ENCODE peak calls at places on chromosomes 3 and 15, in four cellular contexts. One of them, this sample, is unnamed.

GRCh38 chr15:28114721-28115622 is 15.9 kb upstream of the OCA2 start:
- DNase-seq in K562: no peak
- DNase-seq in HL-60: no peak
- DNase-seq in GM12878: no peak
- DNase-seq in this sample: no peak

GRCh38 chr15:75695634-75696302 is 16.9 kb downstream of the CSPG4 start:
- DNase-seq in K562: no peak
- DNase-seq in HL-60: no peak
- DNase-seq in GM12878: no peak
- DNase-seq in this sample: no peak

GRCh38 chr3:186582541-186582940 is 12.0 kb downstream of the DNAJB11 start:
- DNase-seq in K562: no peak
- DNase-seq in HL-60: no peak
- DNase-seq in GM12878: no peak
- DNase-seq in this sample: no peak

GRCh38 chr3:25585361-25586166 is 79.1 kb downstream of the TOP2B start:
- DNase-seq in K562: no peak
- DNase-seq in HL-60: no peak
- DNase-seq in GM12878: no peak
- DNase-seq in this sample: no peak

GRCh38 chr3:32842531-32842931 is 24.7 kb downstream of the TRIM71 start:
- DNase-seq in K562: no peak
- DNase-seq in HL-60: peak; percentile 24
- DNase-seq in GM12878: peak; percentile 17
- DNase-seq in this sample: no peak

GRCh38 chr3:16122661-16123060 is 51.8 kb upstream of the GALNT15 start:
- DNase-seq in K562: no peak
- DNase-seq in HL-60: no peak
- DNase-seq in GM12878: no peak
- DNase-seq in this sample: no peak

GRCh38 chr15:67564590-67565345 is 22.3 kb downstream of the MAP2K5 start:
- DNase-seq in K562: no peak
- DNase-seq in HL-60: peak; percentile 44
- DNase-seq in GM12878: peak; percentile 80
- DNase-seq in this sample: peak; percentile 25

GRCh38 chr3:161221881-161222600 is 930 bp downstream of the NMD3 start:
- DNase-seq in K562: peak; percentile 18
- DNase-seq in HL-60: peak; percentile 30
- DNase-seq in GM12878: no peak
- DNase-seq in this sample: no peak

GRCh38 chr3:149449799-149450198 is 24.7 kb upstream of the TM4SF4 start:
- DNase-seq in K562: no peak
- DNase-seq in HL-60: no peak
- DNase-seq in GM12878: no peak
- DNase-seq in this sample: no peak

GRCh38 chr3:43998841-43999805 is 242.6 kb upstream of the TOPAZ1 start:
- DNase-seq in K562: no peak
- DNase-seq in HL-60: no peak
- DNase-seq in GM12878: no peak
- DNase-seq in this sample: peak; percentile 42

DNA sequence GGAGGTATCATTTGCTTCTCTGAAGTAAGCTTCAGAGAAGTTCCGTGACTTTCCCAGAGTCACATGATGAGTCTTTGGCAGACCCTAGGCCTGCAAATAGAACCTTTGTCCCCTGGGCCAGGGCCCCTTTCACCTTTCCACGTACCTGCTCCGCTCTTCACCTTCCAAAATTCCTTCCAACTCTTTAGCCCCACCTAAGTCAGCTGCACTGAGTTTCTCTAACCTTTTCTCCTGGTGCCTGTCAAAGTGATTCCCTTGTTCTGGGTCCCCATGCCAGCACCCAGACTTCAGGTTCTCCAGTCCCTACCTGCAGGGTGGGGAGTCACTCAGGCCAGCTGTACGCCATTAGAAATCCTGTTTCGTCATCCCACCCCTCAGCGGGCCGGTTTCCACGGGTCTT is 12.8 kb downstream of the LYZL4 start:
- DNase-seq in K562: no peak
- DNase-seq in HL-60: no peak
- DNase-seq in GM12878: no peak
- DNase-seq in this sample: no peak
- TF ChIP-seq SPI1 in K562: no peak
- TF ChIP-seq SPI1 in HL-60: no peak
- TF ChIP-seq SPI1 in GM12878: no peak
- TF ChIP-seq SPI1 in this sample: no peak

DNA sequence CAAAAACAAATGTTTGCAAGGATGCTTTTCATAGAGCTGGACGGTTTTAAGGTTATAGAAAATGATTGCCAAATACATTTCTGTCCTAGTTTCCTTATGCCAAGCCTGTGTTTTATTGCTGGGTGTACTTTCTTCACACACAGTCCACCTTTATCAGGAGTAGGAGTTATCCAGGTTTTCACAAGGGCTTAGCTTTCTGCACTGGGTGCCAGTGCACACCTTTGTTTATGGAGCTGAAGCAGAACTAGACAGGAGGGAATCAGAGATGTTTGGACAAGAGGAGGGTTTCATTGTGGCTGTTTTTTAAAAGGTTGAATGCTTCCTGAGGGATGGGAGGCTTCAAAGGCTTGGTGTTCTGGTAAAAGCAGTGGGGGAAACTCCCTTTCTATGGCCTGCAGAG is 29.5 kb upstream of the FAM3D start:
- DNase-seq in K562: no peak
- DNase-seq in HL-60: no peak
- DNase-seq in GM12878: no peak
- DNase-seq in this sample: no peak
- TF ChIP-seq SPI1 in K562: no peak
- TF ChIP-seq SPI1 in HL-60: no peak
- TF ChIP-seq SPI1 in GM12878: no peak
- TF ChIP-seq SPI1 in this sample: no peak

GRCh38 chr3:3443482-3443881 is 264.0 kb upstream of the CRBN start:
- DNase-seq in K562: no peak
- DNase-seq in HL-60: no peak
- DNase-seq in GM12878: no peak
- DNase-seq in this sample: no peak

GRCh38 chr3:3447671-3448070 is 268.2 kb upstream of the CRBN start:
- DNase-seq in K562: no peak
- DNase-seq in HL-60: no peak
- DNase-seq in GM12878: no peak
- DNase-seq in this sample: no peak

DNA sequence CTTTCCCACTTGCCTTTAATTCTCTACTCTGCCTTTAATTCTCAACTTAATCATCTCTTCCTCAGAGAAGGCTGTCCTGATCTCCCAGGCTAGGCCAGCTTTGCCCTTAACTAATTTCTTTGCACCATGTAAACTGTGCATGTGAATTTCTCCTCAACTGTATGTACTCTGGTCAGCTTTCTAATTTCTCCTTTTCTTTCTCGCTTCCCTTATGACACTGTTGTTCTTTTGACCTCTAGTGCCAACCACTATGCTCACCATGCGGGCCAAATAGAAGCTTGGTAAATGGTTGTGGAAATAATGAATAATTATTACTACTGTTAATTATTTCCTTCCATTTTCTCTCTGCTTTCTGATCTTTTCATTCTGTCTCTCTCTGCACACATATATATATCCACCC is 269.0 kb upstream of the CRBN start:
- DNase-seq in K562: no peak
- DNase-seq in HL-60: no peak
- DNase-seq in GM12878: no peak
- DNase-seq in this sample: no peak
- TF ChIP-seq SPI1 in K562: no peak
- TF ChIP-seq SPI1 in HL-60: no peak
- TF ChIP-seq SPI1 in GM12878: no peak
- TF ChIP-seq SPI1 in this sample: no peak

GRCh38 chr3:62587169-62587568 is 213.8 kb upstream of the FEZF2 start:
- DNase-seq in K562: no peak
- DNase-seq in HL-60: no peak
- DNase-seq in GM12878: no peak
- DNase-seq in this sample: no peak

GRCh38 chr3:62587579-62588031 is 214.3 kb upstream of the FEZF2 start:
- DNase-seq in K562: no peak
- DNase-seq in HL-60: no peak
- DNase-seq in GM12878: no peak
- DNase-seq in this sample: no peak

GRCh38 chr3:62585861-62586260 is 212.5 kb upstream of the FEZF2 start:
- DNase-seq in K562: no peak
- DNase-seq in HL-60: no peak
- DNase-seq in GM12878: no peak
- DNase-seq in this sample: no peak

GRCh38 chr3:62584636-62585035 is 211.3 kb upstream of the FEZF2 start:
- DNase-seq in K562: no peak
- DNase-seq in HL-60: no peak
- DNase-seq in GM12878: no peak
- DNase-seq in this sample: no peak

DNA sequence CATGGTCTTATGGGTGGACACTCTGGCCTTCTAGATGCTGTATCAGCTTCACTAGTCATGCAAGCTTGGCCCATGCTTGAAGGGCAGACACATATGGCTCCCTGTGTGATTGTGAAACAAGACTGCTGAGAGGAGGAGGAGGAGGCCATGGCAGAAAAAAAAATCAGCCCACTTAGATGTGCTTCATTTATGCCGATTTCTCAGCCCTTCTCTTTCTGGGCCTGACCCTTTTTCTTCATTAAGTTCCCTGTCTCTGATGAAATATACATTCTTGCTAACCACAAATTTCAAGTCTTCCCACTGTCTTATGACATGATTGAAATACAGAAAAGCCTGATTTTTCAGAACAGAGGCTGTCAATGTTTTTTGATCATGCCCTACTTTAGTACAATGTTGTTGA is 213.0 kb upstream of the FEZF2 start:
- DNase-seq in K562: no peak
- DNase-seq in HL-60: no peak
- DNase-seq in GM12878: no peak
- DNase-seq in this sample: no peak
- TF ChIP-seq SPI1 in K562: no peak
- TF ChIP-seq SPI1 in HL-60: no peak
- TF ChIP-seq SPI1 in GM12878: no peak
- TF ChIP-seq SPI1 in this sample: no peak

GRCh38 chr3:29409409-29409808 is 128.5 kb downstream of the RBMS3 start:
- DNase-seq in K562: no peak
- DNase-seq in HL-60: no peak
- DNase-seq in GM12878: no peak
- DNase-seq in this sample: no peak
- TF ChIP-seq SPI1 in K562: no peak
- TF ChIP-seq SPI1 in HL-60: no peak
- TF ChIP-seq SPI1 in GM12878: no peak
- TF ChIP-seq SPI1 in this sample: no peak

GRCh38 chr3:133868166-133868565 is 27.5 kb downstream of the RAB6B start:
- DNase-seq in K562: no peak
- DNase-seq in HL-60: no peak
- DNase-seq in GM12878: no peak
- DNase-seq in this sample: no peak
- TF ChIP-seq SPI1 in K562: no peak
- TF ChIP-seq SPI1 in HL-60: no peak
- TF ChIP-seq SPI1 in GM12878: no peak
- TF ChIP-seq SPI1 in this sample: no peak

GRCh38 chr3:37795431-37796061 is 66.1 kb upstream of the CTDSPL start:
- DNase-seq in K562: no peak
- DNase-seq in HL-60: no peak
- DNase-seq in GM12878: no peak
- DNase-seq in this sample: no peak

GRCh38 chr3:37801966-37802365 is 59.7 kb upstream of the CTDSPL start:
- DNase-seq in K562: no peak
- DNase-seq in HL-60: no peak
- DNase-seq in GM12878: no peak
- DNase-seq in this sample: no peak

GRCh38 chr3:37803726-37804469 is 57.8 kb upstream of the CTDSPL start:
- DNase-seq in K562: no peak
- DNase-seq in HL-60: no peak
- DNase-seq in GM12878: no peak
- DNase-seq in this sample: no peak

DNA sequence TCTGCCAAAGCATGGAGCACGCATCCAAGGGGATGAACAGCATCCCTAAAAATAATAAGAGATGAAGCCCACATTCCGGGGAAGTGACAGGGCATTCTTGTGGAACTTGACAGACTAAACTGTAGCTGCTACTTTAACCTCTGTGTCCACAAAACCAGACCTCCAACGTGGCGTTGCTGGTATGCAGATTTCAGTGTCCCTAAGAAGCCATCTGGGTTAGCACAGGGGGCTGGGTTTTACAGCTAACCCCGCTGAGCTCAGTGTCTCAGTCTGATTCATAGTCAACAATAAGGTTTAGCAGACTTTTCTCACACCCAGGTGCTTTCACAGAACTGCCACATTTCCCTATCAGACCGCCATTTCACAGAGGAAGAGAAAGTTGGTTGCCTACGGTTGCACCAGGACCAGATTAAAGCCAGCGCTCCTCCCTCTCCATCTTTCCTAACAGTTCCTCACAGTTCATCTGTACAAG is 61.6 kb upstream of the CTDSPL start:
- DNase-seq in K562: no peak
- DNase-seq in HL-60: no peak
- DNase-seq in GM12878: no peak
- DNase-seq in this sample: no peak
- TF ChIP-seq SPI1 in K562: no peak
- TF ChIP-seq SPI1 in HL-60: no peak
- TF ChIP-seq SPI1 in GM12878: peak; percentile 15
- TF ChIP-seq SPI1 in this sample: no peak

GRCh38 chr3:103056953-103057450 is 622.2 kb downstream of the ZPLD1 start:
- DNase-seq in K562: no peak
- DNase-seq in HL-60: no peak
- DNase-seq in GM12878: no peak
- DNase-seq in this sample: no peak

GRCh38 chr3:103056552-103056951 is 621.7 kb downstream of the ZPLD1 start:
- DNase-seq in K562: no peak
- DNase-seq in HL-60: no peak
- DNase-seq in GM12878: no peak
- DNase-seq in this sample: no peak

GRCh38 chr3:103055021-103055420 is 620.2 kb downstream of the ZPLD1 start:
- DNase-seq in K562: no peak
- DNase-seq in HL-60: no peak
- DNase-seq in GM12878: no peak
- DNase-seq in this sample: no peak

GRCh38 chr3:103059481-103059880 is 624.7 kb downstream of the ZPLD1 start:
- DNase-seq in K562: no peak
- DNase-seq in HL-60: no peak
- DNase-seq in GM12878: no peak
- DNase-seq in this sample: no peak

GRCh38 chr3:103057477-103057876 is 622.7 kb downstream of the ZPLD1 start:
- DNase-seq in K562: no peak
- DNase-seq in HL-60: no peak
- DNase-seq in GM12878: no peak
- DNase-seq in this sample: no peak
- TF ChIP-seq SPI1 in K562: no peak
- TF ChIP-seq SPI1 in HL-60: no peak
- TF ChIP-seq SPI1 in GM12878: no peak
- TF ChIP-seq SPI1 in this sample: no peak

This sample was measured in GM12891.